ENCODE peak calls at places on chromosomes 4 and X, in nine cellular contexts. One of them, this sample, is unnamed.

GRCh38 chr4:5969336-5969735 is 48.9 kb downstream of the C4orf50 start:
- DNase-seq in kidney tubule cell: no peak
- DNase-seq in fibroblast of lung: no peak
- DNase-seq in posterior cingulate gyrus: no peak
- DNase-seq in NCI-H446 treated with DMSO at 0.1 percent for 48 hours: no peak
- DNase-seq in pulmonary artery endothelial cell: no peak
- DNase-seq in aorta: no peak
- DNase-seq in stimulated activated CD4-positive, alpha-beta T cell treated with anti-CD3 and anti-CD28 coated beads, Interleukin-2, amount 100 ng/mL, for 4 hours: no peak
- DNase-seq in AG08395: no peak
- DNase-seq in this sample: no peak

GRCh38 chr4:89254847-89255246 is 52.8 kb downstream of the GPRIN3 start:
- DNase-seq in AG08395: peak
- DNase-seq in posterior cingulate gyrus: no peak
- DNase-seq in NCI-H446 treated with DMSO at 0.1 percent for 48 hours: no peak
- DNase-seq in pulmonary artery endothelial cell: no peak
- DNase-seq in stimulated activated CD4-positive, alpha-beta T cell treated with anti-CD3 and anti-CD28 coated beads, Interleukin-2, amount 100 ng/mL, for 4 hours: peak
- DNase-seq in aorta: no peak
- DNase-seq in fibroblast of lung: peak
- DNase-seq in kidney tubule cell: peak
- DNase-seq in this sample: peak

GRCh38 chrX:79146552-79147390 is 2.3 kb downstream of the GPR174 start:
- DNase-seq in NCI-H446 treated with DMSO at 0.1 percent for 48 hours: no peak
- DNase-seq in AG08395: no peak
- DNase-seq in stimulated activated CD4-positive, alpha-beta T cell treated with anti-CD3 and anti-CD28 coated beads, Interleukin-2, amount 100 ng/mL, for 4 hours: no peak
- DNase-seq in fibroblast of lung: no peak
- DNase-seq in posterior cingulate gyrus: no peak
- DNase-seq in pulmonary artery endothelial cell: no peak
- DNase-seq in kidney tubule cell: no peak
- DNase-seq in aorta: no peak
- DNase-seq in this sample: no peak

GRCh38 chr4:581181-581580 is 5.1 kb upstream of the TMEM271 start:
- DNase-seq in kidney tubule cell: no peak
- DNase-seq in posterior cingulate gyrus: no peak
- DNase-seq in aorta: no peak
- DNase-seq in pulmonary artery endothelial cell: no peak
- DNase-seq in NCI-H446 treated with DMSO at 0.1 percent for 48 hours: no peak
- DNase-seq in fibroblast of lung: no peak
- DNase-seq in AG08395: no peak
- DNase-seq in stimulated activated CD4-positive, alpha-beta T cell treated with anti-CD3 and anti-CD28 coated beads, Interleukin-2, amount 100 ng/mL, for 4 hours: no peak
- DNase-seq in this sample: no peak

GRCh38 chr4:113028074-113028473 is 21.4 kb upstream of the ANK2 start:
- DNase-seq in aorta: no peak
- DNase-seq in pulmonary artery endothelial cell: no peak
- DNase-seq in NCI-H446 treated with DMSO at 0.1 percent for 48 hours: no peak
- DNase-seq in fibroblast of lung: no peak
- DNase-seq in kidney tubule cell: no peak
- DNase-seq in posterior cingulate gyrus: no peak
- DNase-seq in AG08395: no peak
- DNase-seq in stimulated activated CD4-positive, alpha-beta T cell treated with anti-CD3 and anti-CD28 coated beads, Interleukin-2, amount 100 ng/mL, for 4 hours: no peak
- DNase-seq in this sample: no peak

GRCh38 chr4:113760094-113760851 is 1.3 kb downstream of the CAMK2D start:
- DNase-seq in stimulated activated CD4-positive, alpha-beta T cell treated with anti-CD3 and anti-CD28 coated beads, Interleukin-2, amount 100 ng/mL, for 4 hours: no peak
- DNase-seq in kidney tubule cell: peak
- DNase-seq in NCI-H446 treated with DMSO at 0.1 percent for 48 hours: no peak
- DNase-seq in posterior cingulate gyrus: no peak
- DNase-seq in aorta: no peak
- DNase-seq in AG08395: peak
- DNase-seq in fibroblast of lung: peak
- DNase-seq in pulmonary artery endothelial cell: no peak
- DNase-seq in this sample: no peak

GRCh38 chr4:142314686-142315085 is 531.4 kb downstream of the INPP4B start:
- DNase-seq in NCI-H446 treated with DMSO at 0.1 percent for 48 hours: no peak
- DNase-seq in posterior cingulate gyrus: no peak
- DNase-seq in AG08395: no peak
- DNase-seq in aorta: no peak
- DNase-seq in pulmonary artery endothelial cell: no peak
- DNase-seq in fibroblast of lung: no peak
- DNase-seq in kidney tubule cell: peak
- DNase-seq in stimulated activated CD4-positive, alpha-beta T cell treated with anti-CD3 and anti-CD28 coated beads, Interleukin-2, amount 100 ng/mL, for 4 hours: no peak
- DNase-seq in this sample: no peak

GRCh38 chr4:36677122-36677521 is 395.7 kb downstream of the DTHD1 start:
- DNase-seq in posterior cingulate gyrus: no peak
- DNase-seq in pulmonary artery endothelial cell: no peak
- DNase-seq in aorta: no peak
- DNase-seq in stimulated activated CD4-positive, alpha-beta T cell treated with anti-CD3 and anti-CD28 coated beads, Interleukin-2, amount 100 ng/mL, for 4 hours: no peak
- DNase-seq in NCI-H446 treated with DMSO at 0.1 percent for 48 hours: peak
- DNase-seq in fibroblast of lung: peak
- DNase-seq in kidney tubule cell: no peak
- DNase-seq in AG08395: no peak
- DNase-seq in this sample: no peak

GRCh38 chr4:176601156-176601555 is 191.6 kb downstream of the VEGFC start:
- DNase-seq in pulmonary artery endothelial cell: no peak
- DNase-seq in NCI-H446 treated with DMSO at 0.1 percent for 48 hours: no peak
- DNase-seq in posterior cingulate gyrus: no peak
- DNase-seq in AG08395: no peak
- DNase-seq in aorta: no peak
- DNase-seq in stimulated activated CD4-positive, alpha-beta T cell treated with anti-CD3 and anti-CD28 coated beads, Interleukin-2, amount 100 ng/mL, for 4 hours: no peak
- DNase-seq in kidney tubule cell: no peak
- DNase-seq in fibroblast of lung: peak
- DNase-seq in this sample: no peak

GRCh38 chr4:73742776-73743175 is 2.4 kb downstream of the CXCL8 start:
- DNase-seq in fibroblast of lung: no peak
- DNase-seq in NCI-H446 treated with DMSO at 0.1 percent for 48 hours: no peak
- DNase-seq in AG08395: no peak
- DNase-seq in pulmonary artery endothelial cell: no peak
- DNase-seq in posterior cingulate gyrus: no peak
- DNase-seq in kidney tubule cell: peak
- DNase-seq in aorta: no peak
- DNase-seq in stimulated activated CD4-positive, alpha-beta T cell treated with anti-CD3 and anti-CD28 coated beads, Interleukin-2, amount 100 ng/mL, for 4 hours: no peak
- DNase-seq in this sample: no peak

GRCh38 chr4:69546121-69546520 is 50.4 kb upstream of the UGT2B4 start:
- DNase-seq in pulmonary artery endothelial cell: no peak
- DNase-seq in stimulated activated CD4-positive, alpha-beta T cell treated with anti-CD3 and anti-CD28 coated beads, Interleukin-2, amount 100 ng/mL, for 4 hours: no peak
- DNase-seq in NCI-H446 treated with DMSO at 0.1 percent for 48 hours: no peak
- DNase-seq in AG08395: no peak
- DNase-seq in kidney tubule cell: peak
- DNase-seq in aorta: no peak
- DNase-seq in posterior cingulate gyrus: no peak
- DNase-seq in fibroblast of lung: peak
- DNase-seq in this sample: no peak